ENCODE peak calls at places on chromosomes 16 and 17, in nine cellular contexts. L is CD4-positive, alpha-beta T cell; C is GM10248; I is epithelial cell of esophagus; U is HCT116; P is H9; F is pancreas; G is GM20000; B is cardiac fibroblast. A is an unnamed sample.

GRCh38 chr17:81153340-81153803 is 11.9 kb upstream of the PVALEF start:
- DNase-seq in P (no peak), C (no peak), G (no peak), B (peak), F (no peak), L (no peak), U (no peak), I (peak), A (no peak)

GRCh38 chr17:82384730-82385429 is 13.3 kb downstream of the UTS2R start:
- DNase-seq in G (no peak), B (peak), F (peak), P (peak), I (peak), U (no peak), L (no peak), C (no peak), A (no peak)

GRCh38 chr16:4561565-4561964 is 5.4 kb downstream of the C16orf96 start:
- DNase-seq in F (no peak), I (no peak), B (no peak), P (no peak), U (no peak), G (no peak), C (no peak), L (no peak), A (no peak)

GRCh38 chr16:68972008-68972407 is 128.7 kb downstream of the TANGO6 start:
- DNase-seq in U (no peak), G (no peak), L (no peak), B (no peak), F (no peak), I (no peak), C (no peak), P (peak), A (no peak)

GRCh38 chr17:68172461-68172954 is 75.3 kb upstream of the AMZ2 start:
- DNase-seq in G (peak), C (peak), F (peak), L (peak), P (peak), I (peak), U (peak), B (peak), A (peak)

GRCh38 chr17:79779661-79780365 is 1.9 kb downstream of the CBX2 start:
- DNase-seq in L (no peak), U (no peak), G (no peak), I (peak), C (no peak), P (no peak), B (no peak), F (no peak), A (no peak)

GRCh38 chr17:47694818-47695663 is 1.1 kb downstream of the TBKBP1 start:
- DNase-seq in F (no peak), I (peak), G (peak), U (no peak), C (peak), P (peak), L (no peak), B (peak), A (peak)

GRCh38 chr17:48740537-48740936 is 12.0 kb upstream of the HOXB13 start:
- DNase-seq in L (no peak), C (no peak), I (no peak), U (no peak), P (no peak), B (no peak), G (no peak), F (no peak), A (no peak)

GRCh38 chr16:57613514-57613913 is 14.9 kb upstream of the ADGRG1 start:
- DNase-seq in B (no peak), U (no peak), G (no peak), C (no peak), L (no peak), I (no peak), P (peak), F (no peak), A (no peak)

GRCh38 chr16:81940781-81941560 is 70.3 kb downstream of the SDR42E1 start:
- DNase-seq in C (no peak), U (peak), G (no peak), B (peak), F (no peak), I (peak), L (no peak), P (no peak), A (no peak)
- TF ChIP-seq CTCF in C (no peak), U (peak), G (no peak), B (peak), F (no peak), I (peak), L (peak), P (peak), A (no peak)

GRCh38 chr16:70254095-70254964 is 2.6 kb upstream of the EXOSC6 start:
- DNase-seq in I (no peak), P (no peak), B (no peak), L (no peak), U (no peak), G (no peak), C (no peak), F (no peak), A (no peak)
- TF ChIP-seq CTCF in I (no peak), P (no peak), B (no peak), L (peak), U (no peak), G (no peak), C (no peak), F (no peak), A (no peak)

GRCh38 chr17:35088647-35088910 is 25.1 kb upstream of the RFFL start:
- DNase-seq in P (peak), C (no peak), B (no peak), F (no peak), L (no peak), I (peak), U (peak), G (no peak), A (no peak)
- TF ChIP-seq CTCF in P (no peak), C (peak), B (no peak), F (no peak), L (no peak), I (no peak), U (no peak), G (peak), A (no peak)

GRCh38 chr17:17264430-17264829 is 16.6 kb downstream of the COPS3 start:
- DNase-seq in B (no peak), U (no peak), F (no peak), C (no peak), G (no peak), L (no peak), P (no peak), I (no peak), A (no peak)

GRCh38 chr17:17275991-17276390 is 5.1 kb downstream of the COPS3 start:
- DNase-seq in F (no peak), B (no peak), C (no peak), G (no peak), L (no peak), U (no peak), P (no peak), I (no peak), A (no peak)

GRCh38 chr17:17269926-17270773 is 10.9 kb downstream of the COPS3 start:
- DNase-seq in L (no peak), C (no peak), G (no peak), I (peak), U (peak), B (peak), P (peak), F (no peak), A (no peak)
- TF ChIP-seq CTCF in L (no peak), C (peak), G (peak), I (peak), U (peak), B (peak), P (peak), F (no peak), A (no peak)

DNA sequence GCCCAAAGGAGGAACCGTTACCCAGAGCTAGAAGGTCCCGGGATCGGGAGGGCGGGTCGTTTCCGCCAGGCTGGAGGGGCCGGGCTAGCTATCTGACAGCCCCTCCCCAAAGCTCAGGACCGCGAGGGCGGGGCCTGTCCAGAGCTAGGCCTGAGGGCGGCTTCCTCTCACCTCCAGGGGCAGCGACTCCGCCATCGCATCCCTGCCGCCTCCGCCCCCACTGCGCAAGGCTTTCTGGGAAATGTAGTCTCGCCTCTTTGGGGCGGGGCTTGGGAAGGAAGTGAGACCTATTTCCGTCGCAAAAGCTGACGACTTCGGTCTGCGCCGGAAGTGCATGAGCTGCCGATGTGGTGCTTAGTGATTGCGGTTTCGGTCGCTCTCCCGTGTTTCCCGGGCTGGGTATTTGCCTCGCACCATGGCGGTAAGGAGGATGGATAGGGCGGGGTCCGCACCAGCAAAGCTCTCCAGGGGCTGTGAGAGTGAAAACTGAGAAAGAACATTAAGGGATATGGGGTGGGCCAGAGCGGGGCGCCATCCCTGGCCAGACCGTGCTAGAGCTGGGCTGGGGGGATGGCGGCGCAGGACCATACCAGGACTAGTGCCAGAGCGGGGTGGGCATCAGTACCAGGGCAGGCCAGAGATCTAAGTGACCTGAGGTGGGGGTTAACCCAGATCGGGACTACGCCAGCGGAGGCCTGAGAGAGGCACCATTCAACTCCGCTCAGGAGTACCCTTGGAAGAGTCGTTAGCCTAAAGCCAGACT is at the start of gene TMEM208:
- DNase-seq in C (peak), F (peak), B (peak), P (peak), G (peak), U (peak), L (peak), I (peak), A (peak)
- TF ChIP-seq CTCF in C (peak), F (no peak), B (no peak), P (peak), G (no peak), U (peak), L (no peak), I (no peak), A (no peak)

GRCh38 chr16:1726661-1727502 is 20.9 kb downstream of the MAPK8IP3 start:
- DNase-seq in F (no peak), U (no peak), B (no peak), I (no peak), C (no peak), G (no peak), L (no peak), P (no peak), A (no peak)

GRCh38 chr16:1724491-1724890 is 18.5 kb downstream of the MAPK8IP3 start:
- DNase-seq in G (no peak), B (no peak), I (no peak), L (no peak), F (no peak), C (no peak), U (no peak), P (no peak), A (no peak)

GRCh38 chr16:1721372-1721771 is 15.4 kb downstream of the MAPK8IP3 start:
- DNase-seq in I (no peak), B (no peak), P (no peak), U (no peak), F (no peak), G (no peak), C (no peak), L (no peak), A (no peak)

GRCh38 chr16:1727651-1728624 is 21.9 kb downstream of the MAPK8IP3 start:
- DNase-seq in F (no peak), L (no peak), C (no peak), B (no peak), P (no peak), I (no peak), U (no peak), G (no peak), A (no peak)

DNA sequence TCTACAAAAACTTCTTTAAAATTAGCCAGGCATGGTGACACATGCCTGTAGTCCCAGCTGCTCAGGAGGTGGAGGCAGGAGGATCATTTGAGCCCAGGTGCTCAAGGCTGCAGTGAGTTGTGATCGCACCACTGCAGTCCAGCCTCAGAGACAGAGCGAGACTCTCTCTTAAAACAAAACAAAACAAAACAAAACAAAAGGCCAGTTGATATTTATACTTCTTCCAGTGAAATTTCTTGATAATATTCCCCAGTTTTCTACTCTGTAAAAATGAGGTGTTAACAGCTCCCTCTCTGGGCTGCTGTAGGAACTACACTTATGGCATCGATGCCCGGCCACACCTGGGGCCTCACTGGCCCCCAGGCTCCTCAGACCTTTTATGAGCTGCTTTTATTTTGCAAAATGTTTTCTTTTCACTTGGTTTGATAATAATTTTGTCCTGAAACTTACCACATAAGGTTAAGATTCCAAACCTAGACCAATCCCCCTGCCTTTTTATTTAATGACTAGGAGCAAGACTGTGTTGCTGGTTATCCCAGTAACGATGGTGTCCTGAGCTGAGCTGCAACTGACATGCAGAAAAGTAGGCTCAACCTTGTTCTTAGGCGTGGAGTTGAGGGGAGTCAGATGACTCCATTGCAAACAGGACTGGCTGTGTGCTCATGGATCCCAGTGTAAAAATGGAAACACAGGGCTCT is 17.6 kb downstream of the MAPK8IP3 start:
- DNase-seq in P (no peak), U (no peak), L (peak), B (peak), F (no peak), I (peak), G (peak), C (peak), A (no peak)
- TF ChIP-seq CTCF in P (peak), U (peak), L (peak), B (peak), F (peak), I (peak), G (peak), C (peak), A (peak)